ENCODE peak calls at places on chromosomes 5 and 9, in ten cellular contexts. P is CD4-positive, alpha-beta T cell; V is upper lobe of right lung; W is fibroblast of lung; L is HCT116; Q is ascending aorta; R is tibial nerve; C is Peyer's patch; H is left ventricle myocardium inferior; M is cardiac muscle cell. I is an unnamed sample.

GRCh38 chr9:68861436-68861835 is 152.5 kb downstream of the PRKACG start:
- DNase-seq in P (no peak), V (no peak), W (no peak), L (no peak), Q (no peak), R (no peak), C (no peak), H (peak), M (no peak), I (no peak)

GRCh38 chr9:130034570-130034969 is 8.4 kb downstream of the FNBP1 start:
- DNase-seq in P (no peak), V (no peak), W (peak), L (no peak), Q (no peak), R (no peak), C (no peak), H (no peak), M (peak), I (no peak)

GRCh38 chr9:127128341-127129072 is 6.1 kb upstream of the ANGPTL2 start:
- DNase-seq in P (no peak), V (peak), W (peak), L (no peak), Q (peak), R (no peak), C (no peak), H (peak), M (peak), I (peak)

GRCh38 chr5:10528056-10528816 is 35.6 kb upstream of the ANKRD33B start:
- DNase-seq in P (no peak), V (no peak), W (peak), L (no peak), Q (no peak), R (no peak), C (no peak), H (no peak), M (no peak), I (peak)

GRCh38 chr9:88593537-88594185 is 58.7 kb downstream of the NXNL2 start:
- DNase-seq in P (peak), V (no peak), W (peak), L (peak), Q (no peak), R (peak), C (no peak), H (no peak), M (peak), I (no peak)

GRCh38 chr9:133478851-133479711 is at the start of gene SLC2A6:
- DNase-seq in P (peak), V (peak), W (peak), L (no peak), Q (peak), R (peak), C (peak), H (peak), M (peak), I (no peak)

GRCh38 chr5:167614294-167615104 is 676.9 kb upstream of the WWC1 start:
- DNase-seq in P (no peak), V (no peak), W (peak), L (no peak), Q (no peak), R (no peak), C (no peak), H (no peak), M (peak), I (no peak)

GRCh38 chr9:126534431-126535186 is 79.1 kb upstream of the LMX1B start:
- DNase-seq in P (no peak), V (no peak), W (no peak), L (no peak), Q (no peak), R (no peak), C (no peak), H (no peak), M (no peak), I (no peak)

GRCh38 chr5:103041071-103041676 is 78.8 kb downstream of the GIN1 start:
- DNase-seq in P (no peak), V (no peak), W (peak), L (peak), Q (no peak), R (no peak), C (no peak), H (no peak), M (peak), I (no peak)

GRCh38 chr5:120599576-120599975 is 135.5 kb downstream of the PRR16 start:
- DNase-seq in P (no peak), V (no peak), W (peak), L (no peak), Q (no peak), R (no peak), C (no peak), H (no peak), M (peak), I (peak)

GRCh38 chr5:141889282-141889871 is 11.2 kb upstream of the PCDH1 start:
- DNase-seq in P (no peak), V (no peak), W (peak), L (no peak), Q (no peak), R (no peak), C (no peak), H (no peak), M (peak), I (no peak)

GRCh38 chr9:23635276-23635675 is 190.8 kb downstream of the ELAVL2 start:
- DNase-seq in P (no peak), V (no peak), W (no peak), L (no peak), Q (no peak), R (no peak), C (no peak), H (no peak), M (no peak), I (no peak)

GRCh38 chr5:153753645-153754432 is 263.4 kb downstream of the GRIA1 start:
- DNase-seq in P (no peak), V (no peak), W (no peak), L (no peak), Q (no peak), R (no peak), C (no peak), H (no peak), M (no peak), I (no peak)

GRCh38 chr5:157559301-157559700 is 16.3 kb downstream of the ADAM19 start:
- DNase-seq in P (no peak), V (no peak), W (peak), L (no peak), Q (no peak), R (no peak), C (no peak), H (no peak), M (peak), I (peak)

GRCh38 chr5:72291601-72292000 is 28.4 kb downstream of the MRPS27 start:
- DNase-seq in P (no peak), V (no peak), W (no peak), L (no peak), Q (no peak), R (no peak), C (no peak), H (no peak), M (no peak), I (no peak)

GRCh38 chr5:111237470-111237869 is 13.3 kb downstream of the CAMK4 start:
- DNase-seq in P (no peak), V (no peak), W (peak), L (no peak), Q (no peak), R (no peak), C (no peak), H (no peak), M (peak), I (no peak)

GRCh38 chr5:31935702-31936347 is 238.3 kb downstream of the GOLPH3 start:
- DNase-seq in P (no peak), V (no peak), W (peak), L (no peak), Q (no peak), R (no peak), C (no peak), H (no peak), M (peak), I (no peak)

GRCh38 chr9:76624381-76625048 is 139.7 kb upstream of the PCA3 start:
- DNase-seq in P (no peak), V (no peak), W (no peak), L (no peak), Q (no peak), R (no peak), C (no peak), H (no peak), M (no peak), I (no peak)

GRCh38 chr9:127732444-127732843 is 2.6 kb downstream of the TOR2A start:
- DNase-seq in P (no peak), V (no peak), W (no peak), L (no peak), Q (no peak), R (no peak), C (no peak), H (no peak), M (no peak), I (peak)

GRCh38 chr9:99954108-99954507 is 47.7 kb downstream of the STX17 start:
- DNase-seq in P (no peak), V (no peak), W (no peak), L (no peak), Q (no peak), R (no peak), C (no peak), H (no peak), M (no peak), I (no peak)

GRCh38 chr5:138972230-138972629 is 97.1 kb upstream of the LRRTM2 start:
- DNase-seq in P (no peak), V (no peak), W (no peak), L (no peak), Q (no peak), R (no peak), C (no peak), H (no peak), M (no peak), I (no peak)

GRCh38 chr5:6948562-6948961 is 235.3 kb downstream of the TENT4A start:
- DNase-seq in P (no peak), V (no peak), W (no peak), L (no peak), Q (no peak), R (no peak), C (no peak), H (no peak), M (no peak), I (no peak)

GRCh38 chr9:136532799-136533774 is 12.8 kb downstream of the NOTCH1 start:
- DNase-seq in P (peak), V (no peak), W (no peak), L (no peak), Q (no peak), R (no peak), C (no peak), H (no peak), M (no peak), I (no peak)

GRCh38 chr5:6377121-6377520 is 1.2 kb downstream of the MED10 start:
- DNase-seq in P (no peak), V (no peak), W (peak), L (no peak), Q (no peak), R (no peak), C (no peak), H (no peak), M (peak), I (no peak)

GRCh38 chr9:113963017-113963620 is 87.0 kb downstream of the ZNF618 start:
- DNase-seq in P (no peak), V (no peak), W (peak), L (peak), Q (no peak), R (no peak), C (no peak), H (no peak), M (peak), I (no peak)

GRCh38 chr9:113958556-113958955 is 82.4 kb downstream of the ZNF618 start:
- DNase-seq in P (no peak), V (no peak), W (no peak), L (no peak), Q (no peak), R (no peak), C (no peak), H (no peak), M (no peak), I (no peak)

GRCh38 chr9:113957778-113958430 is 81.8 kb downstream of the ZNF618 start:
- DNase-seq in P (no peak), V (no peak), W (peak), L (no peak), Q (no peak), R (no peak), C (no peak), H (no peak), M (peak), I (no peak)

GRCh38 chr9:113962391-113962790 is 86.3 kb downstream of the ZNF618 start:
- DNase-seq in P (no peak), V (no peak), W (no peak), L (no peak), Q (no peak), R (no peak), C (no peak), H (no peak), M (no peak), I (no peak)

DNA sequence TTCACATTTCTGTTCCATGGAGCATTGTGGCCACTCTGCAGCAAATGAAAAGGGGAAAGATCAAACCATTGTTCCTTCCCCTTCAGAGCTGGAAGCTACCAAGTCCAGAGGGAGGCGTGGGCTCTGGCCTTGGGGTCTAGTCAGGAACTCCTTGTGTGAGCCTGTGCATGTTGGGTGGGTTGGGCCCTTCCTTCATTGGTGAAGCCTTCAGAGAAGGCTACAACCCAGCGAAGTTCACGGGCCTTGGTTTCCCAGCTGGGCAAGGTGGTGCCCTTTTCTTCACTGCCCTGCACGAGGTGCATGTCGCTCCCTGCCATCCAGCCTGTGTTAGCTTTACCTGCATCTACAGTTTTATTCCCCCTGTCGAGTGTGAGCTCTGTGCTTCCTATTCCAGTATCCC is 84.6 kb downstream of the ZNF618 start:
- DNase-seq in P (no peak), V (no peak), W (no peak), L (no peak), Q (no peak), R (no peak), C (no peak), H (no peak), M (no peak), I (no peak)
- TF ChIP-seq CTCF in P (no peak), V (no peak), W (no peak), L (no peak), Q (no peak), R (no peak), C (no peak), H (no peak), M (no peak), I (no peak)

DNA sequence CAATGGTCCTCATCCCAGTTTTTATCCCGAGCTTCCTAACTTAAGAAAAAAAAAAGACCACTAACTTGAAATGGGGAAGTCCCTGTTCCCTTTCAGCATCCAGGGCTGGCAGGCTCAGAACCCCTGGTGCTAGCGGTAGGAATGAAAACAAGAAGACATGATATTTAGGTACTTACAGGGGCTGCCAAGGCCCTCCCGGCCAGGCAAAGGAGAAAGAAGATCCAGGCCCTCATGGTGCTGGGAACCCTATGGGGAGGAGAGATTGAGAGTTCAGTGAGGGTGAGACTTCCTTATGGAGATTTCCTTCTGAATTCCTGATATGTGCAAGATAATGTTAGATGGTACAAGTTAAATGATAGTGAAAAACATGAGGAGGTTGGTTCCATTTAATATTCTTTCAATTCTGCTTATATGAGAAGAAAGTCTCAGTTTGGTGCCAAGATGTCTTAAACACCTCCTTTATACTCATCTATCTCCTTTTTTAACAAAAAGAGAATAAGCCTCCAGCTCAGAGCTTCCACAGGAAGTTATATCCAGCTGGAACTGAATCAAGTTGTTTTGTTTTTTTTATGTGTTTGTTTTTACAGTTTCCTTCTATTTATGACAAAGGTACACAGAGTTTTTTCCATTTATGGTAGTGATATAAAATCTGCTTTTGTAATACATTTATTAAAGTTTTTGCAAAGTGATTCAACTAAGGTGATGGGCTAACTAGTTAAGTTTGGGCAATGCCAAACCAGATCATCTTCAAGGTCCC is 10.6 kb downstream of the SPARC start:
- DNase-seq in P (no peak), V (no peak), W (no peak), L (no peak), Q (no peak), R (no peak), C (no peak), H (no peak), M (no peak), I (no peak)
- H3K27ac ChIP-seq in P (no peak), V (peak), W (peak), L (no peak), Q (peak), R (peak), C (peak), H (peak), M (no peak), I (peak)

GRCh38 chr5:15459200-15459599 is 40.8 kb upstream of the FBXL7 start:
- DNase-seq in P (no peak), V (no peak), W (no peak), L (no peak), Q (no peak), R (no peak), C (no peak), H (no peak), M (no peak), I (no peak)

GRCh38 chr5:15463231-15463630 is 36.7 kb upstream of the FBXL7 start:
- DNase-seq in P (no peak), V (no peak), W (peak), L (no peak), Q (no peak), R (no peak), C (no peak), H (no peak), M (peak), I (no peak)
- TF ChIP-seq CTCF in P (no peak), V (peak), W (peak), L (no peak), Q (no peak), R (no peak), C (no peak), H (peak), M (peak), I (peak)

DNA sequence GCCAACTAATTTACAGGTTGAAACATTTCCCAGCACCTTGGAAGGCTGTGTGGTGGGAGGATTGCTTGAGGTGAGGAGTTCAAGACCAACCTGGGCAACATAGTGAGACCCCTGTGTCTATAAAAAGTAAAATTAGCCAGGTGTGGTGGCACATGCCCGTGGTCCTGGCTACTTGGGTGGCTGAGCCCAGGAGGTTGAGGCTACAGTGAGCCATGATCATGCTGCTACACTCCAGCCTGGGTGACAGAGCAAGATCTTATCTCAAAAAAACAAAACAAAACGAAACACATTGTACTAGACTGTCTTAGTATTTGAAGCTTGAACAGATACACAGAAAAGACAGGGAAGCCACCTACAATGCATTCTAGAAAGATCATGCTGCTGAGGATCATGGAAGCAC is 2.8 kb upstream of the HSDL2 start:
- DNase-seq in P (no peak), V (no peak), W (no peak), L (no peak), Q (no peak), R (no peak), C (no peak), H (no peak), M (no peak), I (no peak)
- H3K27ac ChIP-seq in P (no peak), V (no peak), W (no peak), L (no peak), Q (no peak), R (no peak), C (no peak), H (no peak), M (no peak), I (no peak)

DNA sequence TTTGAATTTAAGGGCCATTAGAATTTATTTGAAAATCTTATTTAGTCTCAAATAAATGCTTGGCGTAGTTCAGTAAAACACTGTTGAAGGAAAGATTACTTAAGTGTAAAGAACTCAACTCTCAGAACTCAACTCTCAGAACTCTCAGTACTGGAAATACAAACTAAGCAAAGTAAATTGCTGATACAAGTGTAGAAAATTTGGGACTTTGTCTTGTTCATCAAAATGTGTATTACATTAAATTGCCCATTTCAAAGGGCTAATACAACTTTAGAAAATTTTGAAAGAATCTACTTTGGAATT is 99.4 kb downstream of the CSNK1G3 start:
- DNase-seq in P (no peak), V (no peak), W (no peak), L (no peak), Q (no peak), R (no peak), C (no peak), H (no peak), M (no peak), I (no peak)
- TF ChIP-seq CTCF in P (peak), V (no peak), W (no peak), L (no peak), Q (no peak), R (no peak), C (no peak), H (no peak), M (no peak), I (peak)

DNA sequence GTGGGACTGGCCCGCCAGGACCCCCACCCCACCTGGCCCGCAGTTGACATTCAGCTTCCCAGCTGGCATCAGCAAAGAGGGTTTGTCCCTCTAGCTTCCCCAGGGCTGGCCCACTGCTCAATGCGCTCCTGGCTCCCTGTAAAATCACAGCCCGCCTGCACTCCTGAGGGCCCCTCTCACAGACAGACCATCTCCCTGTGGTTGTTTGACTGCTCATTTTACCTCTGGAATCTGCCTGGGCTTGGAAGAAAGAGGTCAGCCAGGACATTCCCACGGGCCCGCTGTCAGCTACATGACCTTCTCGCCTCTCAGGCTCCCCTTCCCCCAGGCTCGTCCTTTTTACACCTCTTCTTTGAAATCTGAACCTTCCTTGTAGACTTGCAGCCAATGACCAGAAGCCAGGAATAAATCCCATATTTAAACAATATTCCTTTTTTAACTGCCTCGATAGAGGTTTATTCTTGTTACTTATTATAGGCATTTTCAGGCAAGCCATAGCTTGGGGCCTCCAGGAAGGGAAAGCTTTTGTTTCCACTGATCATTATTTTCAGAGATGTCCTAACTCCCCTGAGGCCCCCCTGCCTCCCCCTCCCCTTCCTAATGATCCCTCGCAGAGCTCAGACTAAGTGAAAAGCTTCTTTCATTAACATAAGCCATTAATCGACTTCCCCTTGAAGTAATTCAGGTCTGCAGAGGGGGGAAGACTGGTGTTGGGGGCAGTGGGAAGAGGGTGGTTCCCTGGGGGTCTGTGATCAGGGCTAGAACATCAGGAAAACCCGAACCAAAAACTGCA is 76.3 kb upstream of the IQGAP2 start:
- DNase-seq in P (no peak), V (no peak), W (no peak), L (no peak), Q (no peak), R (no peak), C (no peak), H (no peak), M (no peak), I (no peak)
- H3K27ac ChIP-seq in P (peak), V (peak), W (no peak), L (no peak), Q (no peak), R (peak), C (peak), H (no peak), M (peak), I (no peak)

DNA sequence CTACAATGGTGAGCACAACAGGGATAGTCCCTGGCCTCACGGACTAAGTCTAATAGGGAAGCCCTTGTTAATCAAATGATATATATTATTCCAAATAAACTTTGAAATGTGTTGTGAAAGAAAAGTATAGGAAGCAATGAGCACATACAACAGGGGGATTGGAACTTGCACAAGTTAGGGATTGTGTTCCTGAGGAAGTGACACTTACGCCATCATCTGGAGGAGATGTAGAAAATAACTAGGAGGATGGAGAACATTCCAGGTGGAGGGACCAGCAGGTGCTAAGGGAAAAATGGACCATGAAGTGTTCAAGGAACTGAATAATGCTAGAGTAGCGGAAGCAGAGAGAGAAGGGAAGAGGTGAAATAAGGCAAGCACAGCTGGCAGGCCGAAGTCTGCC is 18.8 kb upstream of the RPS23 start:
- DNase-seq in P (no peak), V (no peak), W (no peak), L (no peak), Q (no peak), R (no peak), C (no peak), H (no peak), M (no peak), I (no peak)
- TF ChIP-seq CTCF in P (no peak), V (no peak), W (no peak), L (peak), Q (no peak), R (no peak), C (no peak), H (no peak), M (no peak), I (no peak)

I was measured in RWPE2.